ENCODE peak calls at places on chromosome 4, in six cellular contexts. O is psoas muscle, B is COR-L47, U is M059J, V is AG04449, Y is lower leg skin. G is an unnamed sample.

GRCh38 chr4:173522160-173522873 is 7.7 kb downstream of the HAND2 start:
- DNase-seq in O (peak; percentile 85), V (peak; percentile 40), B (no peak), U (peak; percentile 66), Y (peak; percentile 95), G (peak; percentile 74)

GRCh38 chr4:142563682-142564291 is 282.3 kb downstream of the INPP4B start:
- DNase-seq in Y (no peak), V (no peak), B (no peak), U (peak; percentile 62), O (no peak), G (no peak)

GRCh38 chr4:8915201-8916200 is 43.9 kb upstream of the HMX1 start:
- DNase-seq in V (no peak), U (no peak), O (peak; percentile 43), Y (peak; percentile 80), B (no peak), G (no peak)

GRCh38 chr4:103400405-103400804 is 202.3 kb upstream of the CENPE start:
- DNase-seq in Y (no peak), V (no peak), B (no peak), O (no peak), U (peak; percentile 12), G (no peak)

GRCh38 chr4:38161208-38162113 is 201.3 kb downstream of the PTTG2 start:
- DNase-seq in Y (no peak), B (no peak), V (no peak), U (peak; percentile 75), O (no peak), G (no peak)

GRCh38 chr4:140789752-140790151 is 33.6 kb upstream of the TBC1D9 start:
- DNase-seq in B (no peak), Y (no peak), V (no peak), O (no peak), U (peak; percentile 14), G (no peak)

GRCh38 chr4:8912089-8912455 is 40.4 kb upstream of the HMX1 start:
- DNase-seq in O (no peak), B (no peak), Y (peak; percentile 72), V (no peak), U (no peak), G (no peak)

GRCh38 chr4:156827519-156827918 is 144.1 kb downstream of the PDGFC start:
- DNase-seq in B (no peak), O (no peak), U (no peak), Y (no peak), V (no peak), G (no peak)

GRCh38 chr4:122689972-122690371 is 42.5 kb upstream of the BBS12 start:
- DNase-seq in V (no peak), U (no peak), B (no peak), Y (no peak), O (no peak), G (no peak)

GRCh38 chr4:36310793-36311192 is 29.4 kb downstream of the DTHD1 start:
- DNase-seq in V (no peak), B (peak; percentile 4), O (no peak), Y (peak; percentile 84), U (no peak), G (no peak)

GRCh38 chr4:119068529-119068962 is 67.1 kb upstream of the MYOZ2 start:
- DNase-seq in O (no peak), V (no peak), B (no peak), Y (no peak), U (peak; percentile 77), G (no peak)

GRCh38 chr4:82500106-82500738 is 61.6 kb downstream of the TMEM150C start:
- DNase-seq in O (no peak), B (no peak), U (no peak), Y (no peak), V (no peak), G (no peak)

GRCh38 chr4:23921447-23921845 is 31.6 kb upstream of the PPARGC1A start:
- DNase-seq in B (no peak), V (no peak), U (peak; percentile 74), O (no peak), Y (no peak), G (no peak)

GRCh38 chr4:189981970-189982369 is 41.3 kb downstream of the FRG1 start:
- DNase-seq in O (no peak), U (no peak), V (no peak), Y (no peak), B (no peak), G (no peak)

GRCh38 chr4:10457255-10457801 is at the start of gene ZNF518B:
- DNase-seq in V (no peak), U (peak; percentile 18), Y (peak; percentile 87), O (peak; percentile 81), B (no peak), G (no peak)

GRCh38 chr4:102867278-102868152 is 1.3 kb upstream of the CISD2 start:
- DNase-seq in U (no peak), V (no peak), O (no peak), B (no peak), Y (no peak), G (no peak)

GRCh38 chr4:152073738-152074137 is 312.9 kb upstream of the GATB start:
- DNase-seq in B (no peak), Y (no peak), V (no peak), U (peak; percentile 13), O (no peak), G (no peak)

GRCh38 chr4:6368096-6368495 is 98.4 kb downstream of the WFS1 start:
- DNase-seq in Y (no peak), V (no peak), B (peak; percentile 69), O (peak; percentile 3), U (no peak), G (no peak)

GRCh38 chr4:7512428-7512827 is 77.7 kb upstream of the PSAPL1 start:
- DNase-seq in Y (no peak), B (no peak), O (no peak), U (no peak), V (no peak), G (no peak)